ENCODE peak calls at places on chromosomes 3 and 15, in ten cellular contexts. E, I, X, N, Q, D, A, L, J and Z are unnamed samples.

GRCh38 chr3:58379351-58380073 is 46.8 kb downstream of the PXK start:
- DNase-seq in D (no peak), Q (no peak), L (no peak), E (no peak), A (no peak), J (no peak), X (no peak), N (no peak), I (no peak), Z (no peak)

GRCh38 chr3:195537995-195538394 is 5.1 kb downstream of the PPP1R2 start:
- DNase-seq in D (no peak), X (no peak), I (peak), E (no peak), Q (no peak), A (peak), L (no peak), J (no peak), N (no peak), Z (no peak)

GRCh38 chr3:141782386-141782932 is 19.3 kb downstream of the GRK7 start:
- DNase-seq in D (no peak), L (no peak), A (no peak), Q (no peak), J (no peak), E (no peak), N (no peak), X (no peak), I (no peak), Z (no peak)

GRCh38 chr3:194843543-194843942 is 157.9 kb downstream of the FAM43A start:
- DNase-seq in I (no peak), A (no peak), X (no peak), E (no peak), D (no peak), N (no peak), L (no peak), J (no peak), Q (no peak), Z (no peak)

GRCh38 chr3:134355416-134355815 is 18.8 kb downstream of the AMOTL2 start:
- DNase-seq in A (no peak), I (no peak), D (no peak), L (peak), E (no peak), J (no peak), Q (no peak), X (peak), N (no peak), Z (no peak)

GRCh38 chr3:20574746-20575145 is 388.7 kb upstream of the SGO1 start:
- DNase-seq in J (no peak), Q (no peak), L (no peak), N (no peak), X (no peak), A (no peak), I (no peak), E (no peak), D (no peak), Z (no peak)

GRCh38 chr3:185677146-185677829 is 91.2 kb downstream of the SENP2 start:
- DNase-seq in L (no peak), D (no peak), J (peak), N (peak), A (peak), Q (no peak), X (no peak), I (no peak), E (peak), Z (no peak)

GRCh38 chr3:149536429-149536828 is 61.9 kb downstream of the TM4SF4 start:
- DNase-seq in Q (peak), D (peak), J (no peak), A (no peak), X (no peak), L (peak), N (no peak), I (no peak), E (no peak), Z (no peak)

GRCh38 chr15:100461049-100461448 is 67.7 kb downstream of the CERS3 start:
- DNase-seq in E (no peak), A (no peak), N (no peak), J (no peak), X (no peak), L (no peak), I (no peak), D (no peak), Q (no peak), Z (no peak)

GRCh38 chr3:186760141-186760813 is 23.1 kb upstream of the EIF4A2 start:
- DNase-seq in D (no peak), Q (no peak), X (no peak), A (no peak), E (no peak), I (no peak), L (no peak), J (no peak), N (no peak), Z (no peak)

GRCh38 chr3:183439510-183439909 is 11.1 kb upstream of the MCF2L2 start:
- DNase-seq in D (no peak), L (no peak), A (no peak), J (no peak), N (no peak), I (no peak), X (no peak), E (no peak), Q (no peak), Z (no peak)

GRCh38 chr15:52171386-52171785 is 19.8 kb downstream of the GNB5 start:
- DNase-seq in Q (no peak), I (no peak), J (no peak), A (no peak), X (no peak), L (no peak), D (no peak), N (no peak), E (no peak), Z (no peak)
- TF ChIP-seq CTCF in Q (no peak), I (no peak), J (no peak), A (no peak), X (no peak), L (no peak), D (no peak), N (no peak), E (no peak), Z (no peak)

GRCh38 chr3:165624761-165625160 is 212.5 kb downstream of the BCHE start:
- DNase-seq in A (no peak), E (no peak), I (no peak), N (no peak), J (no peak), Q (no peak), D (no peak), L (no peak), X (no peak), Z (no peak)
- TF ChIP-seq CTCF in A (no peak), E (peak), I (no peak), N (no peak), J (no peak), Q (no peak), D (no peak), L (no peak), X (no peak), Z (no peak)

GRCh38 chr3:36924748-36925521 is 19.9 kb downstream of the TRANK1 start:
- DNase-seq in N (no peak), Q (no peak), D (no peak), A (no peak), I (no peak), E (no peak), J (no peak), L (no peak), X (no peak), Z (no peak)

GRCh38 chr3:36926292-36926897 is 18.5 kb downstream of the TRANK1 start:
- DNase-seq in A (no peak), E (no peak), Q (no peak), L (no peak), D (no peak), X (no peak), N (no peak), I (no peak), J (no peak), Z (no peak)

GRCh38 chr3:36920884-36921567 is 23.8 kb downstream of the TRANK1 start:
- DNase-seq in Q (no peak), A (no peak), D (no peak), I (no peak), N (no peak), J (no peak), X (no peak), L (no peak), E (no peak), Z (no peak)

GRCh38 chr3:36923981-36924747 is 20.7 kb downstream of the TRANK1 start:
- DNase-seq in X (no peak), D (no peak), E (no peak), J (no peak), A (no peak), Q (no peak), L (no peak), N (no peak), I (no peak), Z (no peak)

GRCh38 chr3:36923523-36923943 is 21.3 kb downstream of the TRANK1 start:
- DNase-seq in L (peak), A (no peak), Q (no peak), X (no peak), J (no peak), N (no peak), E (no peak), I (no peak), D (no peak), Z (no peak)
- TF ChIP-seq CTCF in L (no peak), A (peak), Q (no peak), X (peak), J (no peak), N (no peak), E (no peak), I (no peak), D (no peak), Z (no peak)

DNA sequence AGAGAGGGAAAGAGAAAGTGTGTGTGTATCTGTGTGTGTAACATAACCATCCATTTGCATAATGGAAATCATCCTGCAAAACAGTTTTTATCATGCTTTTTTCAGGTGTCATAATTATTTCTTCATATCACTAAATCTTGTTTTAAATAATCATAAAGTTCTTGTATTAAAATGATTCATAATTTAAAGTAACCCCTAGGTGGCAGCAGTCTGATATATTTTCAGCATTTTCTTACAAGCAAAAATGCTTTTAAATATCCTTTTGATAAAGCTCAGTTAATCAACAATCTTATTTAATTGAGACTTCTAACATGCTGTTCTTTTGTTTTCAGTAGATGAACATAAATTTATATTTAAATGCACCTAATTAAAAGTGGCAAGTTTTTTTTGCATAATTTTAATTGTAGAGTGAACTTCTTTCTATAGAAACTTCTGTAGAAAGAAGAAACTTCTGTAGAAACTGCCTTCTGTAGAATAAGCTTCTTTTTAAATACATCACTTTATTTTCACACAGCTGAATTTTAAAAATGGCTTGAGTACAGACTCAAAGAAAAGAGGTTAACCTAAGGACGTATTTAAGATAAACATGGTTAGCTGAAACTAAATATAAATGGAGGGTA is 72.5 kb downstream of the OPA1 start:
- DNase-seq in E (peak), L (no peak), X (no peak), I (no peak), J (no peak), D (no peak), A (no peak), N (no peak), Q (no peak), Z (no peak)
- TF ChIP-seq CTCF in E (no peak), L (peak), X (peak), I (peak), J (no peak), D (peak), A (peak), N (peak), Q (peak), Z (no peak)

DNA sequence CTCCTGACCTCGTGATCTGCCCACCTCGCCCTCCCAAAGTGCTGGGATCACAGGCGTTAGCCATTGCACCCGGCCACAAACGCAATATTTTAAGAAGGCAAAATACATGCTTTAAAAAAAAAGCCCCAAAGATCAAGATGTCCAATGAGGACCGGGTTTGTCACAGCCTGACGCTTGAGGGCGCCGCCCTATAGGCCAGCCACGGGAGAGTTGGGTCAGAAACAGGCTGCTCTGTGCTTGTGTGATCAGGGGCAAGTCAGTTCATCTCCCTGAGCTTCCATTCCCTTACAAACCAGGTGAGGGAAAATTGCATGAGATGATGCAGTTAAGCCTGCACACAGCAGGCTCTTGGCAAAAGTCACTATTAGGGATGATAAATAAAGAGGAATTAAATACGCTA is 23.9 kb downstream of the FAM174B start:
- DNase-seq in A (no peak), D (no peak), L (no peak), Q (no peak), J (no peak), X (no peak), N (no peak), I (no peak), E (no peak), Z (no peak)
- TF ChIP-seq CTCF in A (no peak), D (no peak), L (no peak), Q (no peak), J (no peak), X (no peak), N (no peak), I (no peak), E (peak), Z (no peak)